ENCODE peak calls at places on chromosomes 7 and 10, in ten cellular contexts. U is ovary, W is endothelial cell of umbilical vein, Y is tibial nerve, R is stomach, T is uterus, L is spleen, S is right lobe of liver, Q is breast epithelium, Z is A549. K is an unnamed sample.

GRCh38 chr7:37645276-37646040 is 38.1 kb upstream of the GPR141 start:
- DNase-seq in U (no peak), W (no peak), Y (no peak), R (no peak), T (no peak), L (no peak), S (no peak), Q (no peak), Z (no peak), K (no peak)

GRCh38 chr7:94761451-94761850 is 105.5 kb upstream of the SGCE start:
- DNase-seq in U (no peak), W (no peak), Y (no peak), R (no peak), T (no peak), L (no peak), S (no peak), Q (no peak), Z (no peak), K (no peak)

GRCh38 chr10:100303724-100304319 is 17.3 kb upstream of the BLOC1S2 start:
- DNase-seq in U (no peak), W (peak; percentile 22), Y (no peak), R (no peak), T (no peak), L (no peak), S (no peak), Q (no peak), Z (peak; percentile 55), K (no peak)

GRCh38 chr10:14603539-14604102 is 171.1 kb downstream of the FAM107B start:
- DNase-seq in U (peak; percentile 47), W (no peak), Y (no peak), R (no peak), T (no peak), L (peak; percentile 87), S (no peak), Q (no peak), Z (no peak), K (no peak)

GRCh38 chr7:122306320-122307227 is 2.0 kb upstream of the FEZF1 start:
- DNase-seq in U (no peak), W (no peak), Y (no peak), R (no peak), T (no peak), L (no peak), S (no peak), Q (no peak), Z (no peak), K (no peak)

GRCh38 chr10:67978749-67979148 is 94.3 kb downstream of the SIRT1 start:
- DNase-seq in U (no peak), W (no peak), Y (no peak), R (no peak), T (no peak), L (no peak), S (no peak), Q (no peak), Z (no peak), K (no peak)

GRCh38 chr7:103094102-103094501 is 19.2 kb downstream of the ARMC10 start:
- DNase-seq in U (no peak), W (no peak), Y (no peak), R (no peak), T (no peak), L (no peak), S (no peak), Q (no peak), Z (peak; percentile 17), K (no peak)

GRCh38 chr10:119315128-119316001 is 108.0 kb downstream of the GRK5 start:
- DNase-seq in U (no peak), W (peak; percentile 57), Y (peak; percentile 66), R (no peak), T (no peak), L (no peak), S (no peak), Q (no peak), Z (peak; percentile 85), K (no peak)

GRCh38 chr7:45682836-45683555 is 108.8 kb downstream of the ADCY1 start:
- DNase-seq in U (no peak), W (no peak), Y (peak; percentile 2), R (peak; percentile 10), T (no peak), L (peak; percentile 19), S (no peak), Q (no peak), Z (no peak), K (no peak)

GRCh38 chr7:40586197-40586596 is 451.4 kb downstream of the SUGCT start:
- DNase-seq in U (no peak), W (peak; percentile 31), Y (no peak), R (no peak), T (no peak), L (no peak), S (no peak), Q (no peak), Z (no peak), K (no peak)

GRCh38 chr7:90723233-90723632 is 127.1 kb downstream of the CDK14 start:
- DNase-seq in U (no peak), W (no peak), Y (no peak), R (no peak), T (no peak), L (no peak), S (no peak), Q (no peak), Z (no peak), K (no peak)

GRCh38 chr10:91190876-91191580 is 29.4 kb upstream of the PCGF5 start:
- DNase-seq in U (no peak), W (no peak), Y (no peak), R (no peak), T (no peak), L (no peak), S (no peak), Q (no peak), Z (peak; percentile 10), K (no peak)

GRCh38 chr10:45374451-45375052 is 536 bp downstream of the ALOX5 start:
- DNase-seq in U (no peak), W (no peak), Y (no peak), R (no peak), T (no peak), L (peak; percentile 86), S (no peak), Q (no peak), Z (no peak), K (no peak)

GRCh38 chr10:8674230-8674629 is 619.7 kb downstream of the GATA3 start:
- DNase-seq in U (no peak), W (no peak), Y (no peak), R (no peak), T (no peak), L (no peak), S (no peak), Q (no peak), Z (no peak), K (no peak)

GRCh38 chr7:82481499-82482097 is 38.0 kb upstream of the CACNA2D1 start:
- DNase-seq in U (no peak), W (peak; percentile 47), Y (no peak), R (no peak), T (no peak), L (no peak), S (no peak), Q (no peak), Z (peak; percentile 31), K (no peak)

GRCh38 chr7:93883917-93884345 is 6.6 kb downstream of the TFPI2 start:
- DNase-seq in U (no peak), W (no peak), Y (no peak), R (no peak), T (no peak), L (no peak), S (no peak), Q (no peak), Z (no peak), K (no peak)

GRCh38 chr7:24821045-24821853 is 64.0 kb upstream of the GSDME start:
- DNase-seq in U (no peak), W (peak; percentile 81), Y (peak; percentile 30), R (peak; percentile 71), T (peak; percentile 46), L (peak; percentile 92), S (peak; percentile 40), Q (peak; percentile 64), Z (peak; percentile 95), K (peak; percentile 49)
- TF ChIP-seq CTCF in U (no peak), W (peak; percentile 15), Y (peak; percentile 39), R (no peak), T (no peak), L (no peak), S (no peak), Q (no peak), Z (no peak), K (peak; percentile 47)

DNA sequence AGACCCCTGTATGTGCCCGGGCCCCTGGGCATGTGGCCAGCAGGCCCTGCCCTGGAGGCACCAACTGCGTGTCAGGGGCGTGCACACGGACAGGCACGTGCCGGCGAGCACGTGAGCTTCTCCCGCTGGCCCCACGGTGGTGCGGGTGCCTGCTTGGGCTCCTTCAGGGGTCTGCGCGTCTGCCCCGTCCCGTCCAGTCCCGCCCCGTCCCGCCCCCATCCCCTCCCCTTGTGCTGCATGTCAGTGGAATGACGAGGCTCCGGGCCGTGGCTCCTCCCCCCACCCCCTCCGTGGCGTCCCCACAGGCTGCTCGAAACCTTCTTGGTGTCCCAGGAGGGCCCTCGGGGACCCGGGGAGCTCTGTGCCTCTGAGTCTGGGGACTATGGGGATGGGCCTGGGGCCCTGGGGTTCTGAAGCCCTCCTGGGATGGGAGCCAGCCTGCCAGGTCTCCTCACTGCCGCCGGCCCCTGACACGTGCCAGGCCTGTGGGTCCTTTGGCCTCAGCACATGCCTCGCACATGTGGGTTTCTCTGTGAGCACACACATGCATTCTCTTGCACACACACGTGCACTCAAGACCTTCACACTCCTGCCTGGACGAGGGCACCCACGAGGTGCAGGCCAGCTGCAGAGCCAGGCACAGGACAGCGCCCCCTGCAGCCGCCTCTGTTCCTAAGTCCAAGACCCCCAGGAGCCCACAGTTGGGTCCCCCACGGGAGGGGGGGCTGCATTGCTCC is 27.5 kb upstream of the AMZ1 start:
- DNase-seq in U (peak; percentile 59), W (no peak), Y (no peak), R (no peak), T (no peak), L (peak; percentile 63), S (no peak), Q (no peak), Z (no peak), K (no peak)
- TF ChIP-seq POLR2A in U (no peak), W (no peak), Y (no peak), R (no peak), T (no peak), L (no peak), S (no peak), Q (no peak), Z (no peak), K (no peak)

GRCh38 chr10:102669206-102670064 is 25.2 kb downstream of the TRIM8 start:
- DNase-seq in U (peak; percentile 36), W (no peak), Y (no peak), R (peak; percentile 82), T (no peak), L (no peak), S (no peak), Q (no peak), Z (peak; percentile 34), K (no peak)
- TF ChIP-seq CTCF in U (no peak), W (peak; percentile 17), Y (peak; percentile 46), R (no peak), T (no peak), L (peak; percentile 17), S (peak; percentile 18), Q (no peak), Z (peak; percentile 39), K (no peak)

DNA sequence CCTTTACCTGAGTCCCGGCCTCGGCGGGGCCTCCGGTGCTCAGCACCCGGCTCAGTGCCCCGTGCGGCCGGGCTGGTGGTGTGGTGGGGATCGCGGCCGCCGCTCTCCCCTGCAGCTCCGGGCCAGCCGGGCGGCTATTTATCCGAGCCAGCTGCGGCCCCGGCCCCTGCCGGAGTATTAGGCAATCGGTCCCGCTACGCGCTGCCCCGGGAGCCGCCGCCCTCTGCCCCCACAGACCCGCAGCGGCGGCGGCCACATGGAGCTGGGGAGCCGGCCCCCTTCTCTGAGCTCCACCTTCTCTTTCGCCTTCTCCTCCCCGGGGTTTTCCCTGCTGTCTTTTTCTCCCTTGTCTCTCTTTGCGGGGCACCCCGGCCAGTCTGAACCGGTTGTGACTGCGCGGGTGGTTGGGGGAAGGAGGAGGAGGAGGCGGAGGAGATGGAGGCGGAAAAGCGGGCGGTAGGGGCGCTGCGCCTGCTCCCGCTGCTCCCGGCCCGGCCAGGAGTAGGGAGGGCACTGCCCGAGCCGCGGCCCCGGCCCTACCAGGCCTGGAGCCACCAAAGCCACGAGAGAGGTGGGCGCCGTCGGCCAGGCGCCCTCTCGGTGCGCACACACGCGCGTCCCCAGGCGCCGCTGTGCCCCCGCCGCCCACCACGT is at the start of gene SLC16A9:
- DNase-seq in U (peak; percentile 88), W (peak; percentile 18), Y (peak; percentile 12), R (peak; percentile 44), T (peak; percentile 77), L (peak; percentile 84), S (peak; percentile 45), Q (peak; percentile 19), Z (peak; percentile 36), K (peak; percentile 56)
- TF ChIP-seq POLR2A in U (peak; percentile 52), W (no peak), Y (no peak), R (no peak), T (peak; percentile 23), L (peak; percentile 31), S (no peak), Q (no peak), Z (no peak), K (no peak)

K was measured in prostate gland.